ENCODE peak calls at places on chromosomes 12 and 14, in ten cellular contexts. U, Z, I, X, P, V, D, B, G and N are unnamed samples.

GRCh38 chr12:98895086-98895651 is 250.1 kb downstream of the APAF1 start:
- DNase-seq in G (peak), B (peak), P (no peak), X (peak), D (peak), Z (no peak), V (no peak), U (peak), I (peak), N (no peak)

GRCh38 chr12:66620703-66621102 is 58.2 kb downstream of the GRIP1 start:
- DNase-seq in I (no peak), B (no peak), Z (no peak), D (no peak), V (no peak), U (no peak), P (no peak), G (no peak), X (no peak), N (no peak)

GRCh38 chr12:104974626-104975290 is 11.4 kb upstream of the NOPCHAP1 start:
- DNase-seq in U (no peak), D (no peak), P (no peak), I (no peak), Z (no peak), X (no peak), B (no peak), G (no peak), V (no peak), N (no peak)

GRCh38 chr12:6970096-6970527 is 352 bp downstream of the PHB2 start:
- DNase-seq in U (no peak), D (no peak), B (peak), X (peak), I (no peak), V (no peak), Z (no peak), G (no peak), P (peak), N (no peak)

GRCh38 chr14:73715707-73716106 is 1.5 kb upstream of the PNMA1 start:
- DNase-seq in G (no peak), V (no peak), P (no peak), Z (no peak), I (no peak), U (no peak), D (no peak), X (no peak), B (peak), N (no peak)

GRCh38 chr12:107760207-107760816 is 625 bp downstream of the PRDM4 start:
- DNase-seq in Z (no peak), G (peak), P (peak), I (peak), V (no peak), D (peak), B (peak), U (peak), X (peak), N (no peak)

GRCh38 chr12:59322473-59322872 is 273.4 kb upstream of the SLC16A7 start:
- DNase-seq in U (no peak), B (peak), X (peak), V (no peak), I (no peak), D (peak), Z (no peak), P (no peak), G (no peak), N (no peak)

GRCh38 chr14:102690509-102691286 is 86.6 kb upstream of the TRAF3 start:
- DNase-seq in U (no peak), D (no peak), P (peak), Z (no peak), X (no peak), V (no peak), B (no peak), I (no peak), G (no peak), N (no peak)

GRCh38 chr12:58819345-58819744 is 101.0 kb downstream of the LRIG3 start:
- DNase-seq in U (peak), V (no peak), B (no peak), P (no peak), X (no peak), D (no peak), G (no peak), Z (no peak), I (no peak), N (no peak)

GRCh38 chr14:49960453-49960852 is 67.6 kb downstream of the ARF6 start:
- DNase-seq in I (no peak), U (no peak), V (no peak), Z (no peak), B (peak), P (no peak), D (no peak), G (no peak), X (no peak), N (no peak)

GRCh38 chr12:111363578-111363977 is 5.3 kb downstream of the PHETA1 start:
- DNase-seq in G (peak), Z (no peak), I (no peak), B (no peak), V (peak), U (no peak), D (no peak), X (no peak), P (peak), N (no peak)

GRCh38 chr14:77347746-77348145 is 26.9 kb downstream of the GSTZ1 start:
- DNase-seq in U (no peak), G (peak), I (no peak), P (no peak), X (no peak), V (no peak), B (no peak), D (no peak), Z (no peak), N (no peak)

GRCh38 chr12:28456934-28457710 is 266.9 kb downstream of the CCDC91 start:
- DNase-seq in D (no peak), V (no peak), I (no peak), B (no peak), Z (no peak), G (no peak), X (no peak), U (no peak), P (no peak), N (no peak)

GRCh38 chr12:20220339-20220738 is 148.0 kb upstream of the PDE3A start:
- DNase-seq in G (peak), Z (peak), I (no peak), U (no peak), B (peak), D (no peak), X (peak), P (peak), V (no peak), N (peak)

GRCh38 chr14:105117710-105118385 is 50.7 kb downstream of the JAG2 start:
- DNase-seq in V (no peak), I (no peak), D (no peak), U (no peak), Z (no peak), P (no peak), B (no peak), X (no peak), G (no peak), N (no peak)

GRCh38 chr12:46518729-46519128 is 146.2 kb upstream of the SLC38A2 start:
- DNase-seq in U (no peak), G (peak), I (no peak), V (no peak), Z (no peak), D (no peak), P (no peak), X (no peak), B (no peak), N (no peak)

GRCh38 chr14:32460267-32460666 is 131.2 kb downstream of the AKAP6 start:
- DNase-seq in P (no peak), B (no peak), V (no peak), I (no peak), G (no peak), U (no peak), D (no peak), Z (no peak), X (no peak), N (no peak)

GRCh38 chr12:112168561-112168971 is 43.2 kb downstream of the TRAFD1 start:
- DNase-seq in D (no peak), I (no peak), Z (no peak), P (no peak), B (no peak), V (no peak), X (no peak), U (no peak), G (no peak), N (no peak)

GRCh38 chr12:50597200-50598195 is 92.7 kb downstream of the DIP2B start:
- DNase-seq in D (peak), I (peak), Z (no peak), U (no peak), V (peak), G (peak), X (no peak), B (peak), P (peak), N (peak)

GRCh38 chr12:110992909-110993308 is 72.5 kb upstream of the MYL2 start:
- DNase-seq in I (no peak), V (no peak), U (no peak), G (no peak), Z (no peak), B (no peak), D (no peak), P (no peak), X (no peak), N (no peak)

GRCh38 chr14:42057176-42057575 is 450.5 kb downstream of the LRFN5 start:
- DNase-seq in D (no peak), V (no peak), Z (no peak), X (no peak), P (no peak), U (no peak), I (no peak), B (no peak), G (peak), N (no peak)

GRCh38 chr12:69658203-69658602 is 40.9 kb downstream of the BEST3 start:
- DNase-seq in X (no peak), B (no peak), G (no peak), Z (no peak), I (no peak), U (no peak), D (no peak), V (no peak), P (no peak), N (no peak)